ENCODE peak calls at places on chromosomes 13 and 19, in seven cellular contexts. O is uterus, V is MCF 10A, K is PC-3, I is progenitor cell of endocrine pancreas, R is ascending aorta, A is heart right ventricle. U is an unnamed sample.

GRCh38 chr19:33259532-33259931 is 33.9 kb upstream of the SLC7A10 start:
- DNase-seq in O (no peak), V (no peak), K (no peak), I (no peak), R (no peak), A (no peak), U (no peak)

GRCh38 chr13:24083722-24084421 is 76.6 kb upstream of the SPATA13 start:
- DNase-seq in O (no peak), V (no peak), K (no peak), I (no peak), R (no peak), A (no peak), U (no peak)

GRCh38 chr13:97395437-97396136 is 38.4 kb upstream of the RAP2A start:
- DNase-seq in O (no peak), V (peak), K (peak), I (no peak), R (no peak), A (no peak), U (no peak)

GRCh38 chr19:11138659-11139526 is 16.7 kb downstream of the SPC24 start:
- DNase-seq in O (peak), V (peak), K (peak), I (no peak), R (peak), A (peak), U (no peak)

GRCh38 chr13:99501952-99502310 is 659 bp downstream of the TM9SF2 start:
- DNase-seq in O (no peak), V (no peak), K (peak), I (no peak), R (no peak), A (no peak), U (no peak)

GRCh38 chr19:2507109-2507508 is 31.2 kb downstream of the GADD45B start:
- DNase-seq in O (no peak), V (peak), K (peak), I (peak), R (peak), A (no peak), U (peak)

GRCh38 chr13:80465321-80465720 is 124.4 kb upstream of the SPRY2 start:
- DNase-seq in O (no peak), V (no peak), K (no peak), I (no peak), R (no peak), A (no peak), U (no peak)

GRCh38 chr19:45767881-45768643 is 990 bp downstream of the SIX5 start:
- DNase-seq in O (peak), V (peak), K (peak), I (peak), R (peak), A (peak), U (peak)

GRCh38 chr19:3547767-3548282 is 8.9 kb downstream of the TEKTIP1 start:
- DNase-seq in O (no peak), V (no peak), K (no peak), I (no peak), R (no peak), A (no peak), U (no peak)

GRCh38 chr19:17021793-17022590 is 4.6 kb downstream of the CPAMD8 start:
- DNase-seq in O (no peak), V (peak), K (peak), I (no peak), R (no peak), A (no peak), U (no peak)

GRCh38 chr19:11171144-11171543 is 15.6 kb upstream of the SPC24 start:
- DNase-seq in O (no peak), V (no peak), K (no peak), I (no peak), R (no peak), A (no peak), U (no peak)

GRCh38 chr19:13764821-13765394 is 586 bp downstream of the MRI1 start:
- DNase-seq in O (no peak), V (no peak), K (peak), I (no peak), R (no peak), A (no peak), U (peak)

GRCh38 chr19:43765109-43765876 is 10.5 kb upstream of the SMG9 start:
- DNase-seq in O (peak), V (peak), K (peak), I (no peak), R (peak), A (peak), U (peak)

GRCh38 chr19:2080336-2080988 is 15.7 kb downstream of the MOB3A start:
- DNase-seq in O (no peak), V (peak), K (no peak), I (no peak), R (no peak), A (no peak), U (no peak)

GRCh38 chr19:28710278-28710677 is 502.7 kb downstream of the UQCRFS1 start:
- DNase-seq in O (no peak), V (peak), K (peak), I (no peak), R (no peak), A (no peak), U (no peak)

GRCh38 chr19:11191273-11191755 is 6.0 kb downstream of the KANK2 start:
- DNase-seq in O (peak), V (peak), K (peak), I (no peak), R (peak), A (peak), U (no peak)

GRCh38 chr13:45224181-45224580 is 23.3 kb upstream of the KCTD4 start:
- DNase-seq in O (no peak), V (no peak), K (no peak), I (no peak), R (no peak), A (no peak), U (no peak)

GRCh38 chr19:48169585-48169973 is 565 bp downstream of the LIG1 start:
- DNase-seq in O (peak), V (peak), K (peak), I (peak), R (peak), A (peak), U (peak)

GRCh38 chr13:113573065-113573464 is 11.5 kb upstream of the TFDP1 start:
- DNase-seq in O (no peak), V (no peak), K (no peak), I (no peak), R (no peak), A (no peak), U (no peak)

GRCh38 chr13:82976499-82976898 is 905.8 kb downstream of the SLITRK1 start:
- DNase-seq in O (no peak), V (no peak), K (peak), I (no peak), R (no peak), A (no peak), U (no peak)

GRCh38 chr13:20392530-20392929 is 133.1 kb downstream of the CRYL1 start:
- DNase-seq in O (no peak), V (no peak), K (no peak), I (no peak), R (no peak), A (no peak), U (peak)

GRCh38 chr13:20393273-20394235 is 132.1 kb downstream of the CRYL1 start:
- DNase-seq in O (no peak), V (no peak), K (no peak), I (no peak), R (no peak), A (no peak), U (peak)

GRCh38 chr13:20394506-20394905 is 131.2 kb downstream of the CRYL1 start:
- DNase-seq in O (no peak), V (no peak), K (no peak), I (no peak), R (no peak), A (no peak), U (peak)

GRCh38 chr13:20397896-20398295 is 127.8 kb downstream of the CRYL1 start:
- DNase-seq in O (no peak), V (no peak), K (no peak), I (no peak), R (peak), A (no peak), U (no peak)

DNA sequence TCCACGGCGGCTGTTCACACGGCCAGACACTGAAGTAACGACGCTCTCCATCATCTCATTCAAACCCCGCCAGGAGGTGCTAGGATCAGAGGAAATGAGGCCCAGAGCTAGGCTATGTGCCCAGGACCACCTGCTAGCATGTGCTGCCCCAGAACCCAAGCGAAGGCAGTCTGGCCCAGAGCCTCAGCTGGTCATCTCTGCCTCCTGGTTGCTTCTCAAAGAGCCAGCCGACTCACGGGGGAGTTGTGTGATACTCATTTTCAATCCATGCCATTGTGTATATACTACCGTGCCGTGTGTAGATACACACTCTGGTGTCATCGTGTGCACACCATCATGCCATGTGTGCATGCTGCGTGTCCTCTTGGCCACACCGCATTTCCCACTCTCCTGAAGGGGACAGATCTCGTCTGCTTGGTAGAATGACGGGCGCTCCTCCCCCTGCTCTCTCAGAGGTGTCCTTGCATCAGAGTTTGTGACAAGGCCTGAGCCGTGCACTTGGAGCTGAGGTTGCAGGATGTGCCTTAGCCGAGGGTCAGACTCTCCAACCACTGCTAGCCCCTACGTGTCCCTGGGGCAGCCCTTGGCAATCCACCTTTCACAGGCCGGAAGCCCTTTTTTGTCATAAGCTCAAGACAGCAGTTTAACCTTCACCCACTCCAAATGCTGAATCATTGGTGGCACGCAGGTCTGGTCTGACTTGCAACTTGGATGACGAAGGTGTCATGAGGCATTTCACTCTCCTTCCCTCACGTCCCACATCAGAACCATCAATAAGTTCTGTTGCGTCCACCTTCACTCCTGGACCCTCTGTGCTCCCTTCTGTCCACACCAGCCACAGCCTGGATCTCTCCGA is 130.4 kb downstream of the CRYL1 start:
- DNase-seq in O (no peak), V (no peak), K (peak), I (no peak), R (peak), A (no peak), U (peak)
- TF ChIP-seq CTCF in O (no peak), V (no peak), K (no peak), I (no peak), R (no peak), A (no peak), U (no peak)

GRCh38 chr19:31111741-31112140 is 237.5 kb downstream of the TSHZ3 start:
- DNase-seq in O (no peak), V (no peak), K (no peak), I (no peak), R (no peak), A (no peak), U (no peak)

GRCh38 chr19:31112158-31112557 is 237.1 kb downstream of the TSHZ3 start:
- DNase-seq in O (no peak), V (no peak), K (no peak), I (no peak), R (no peak), A (no peak), U (no peak)

GRCh38 chr19:31109626-31110025 is 239.6 kb downstream of the TSHZ3 start:
- DNase-seq in O (no peak), V (no peak), K (no peak), I (no peak), R (no peak), A (no peak), U (no peak)

GRCh38 chr19:31113250-31113685 is 236.0 kb downstream of the TSHZ3 start:
- DNase-seq in O (no peak), V (no peak), K (peak), I (no peak), R (no peak), A (no peak), U (no peak)

GRCh38 chr19:31110331-31110730 is 238.9 kb downstream of the TSHZ3 start:
- DNase-seq in O (peak), V (peak), K (no peak), I (peak), R (no peak), A (no peak), U (no peak)
- TF ChIP-seq CTCF in O (no peak), V (no peak), K (no peak), I (peak), R (no peak), A (peak), U (no peak)

GRCh38 chr13:20191902-20192469 is 752 bp downstream of the GJB2 start:
- DNase-seq in O (no peak), V (peak), K (peak), I (no peak), R (no peak), A (no peak), U (peak)
- TF ChIP-seq CTCF in O (no peak), V (no peak), K (no peak), I (no peak), R (no peak), A (no peak), U (peak)

GRCh38 chr13:78610381-78610883 is 7.1 kb upstream of the POU4F1 start:
- DNase-seq in O (no peak), V (peak), K (peak), I (no peak), R (no peak), A (no peak), U (peak)
- TF ChIP-seq CTCF in O (no peak), V (no peak), K (no peak), I (no peak), R (no peak), A (no peak), U (no peak)

DNA sequence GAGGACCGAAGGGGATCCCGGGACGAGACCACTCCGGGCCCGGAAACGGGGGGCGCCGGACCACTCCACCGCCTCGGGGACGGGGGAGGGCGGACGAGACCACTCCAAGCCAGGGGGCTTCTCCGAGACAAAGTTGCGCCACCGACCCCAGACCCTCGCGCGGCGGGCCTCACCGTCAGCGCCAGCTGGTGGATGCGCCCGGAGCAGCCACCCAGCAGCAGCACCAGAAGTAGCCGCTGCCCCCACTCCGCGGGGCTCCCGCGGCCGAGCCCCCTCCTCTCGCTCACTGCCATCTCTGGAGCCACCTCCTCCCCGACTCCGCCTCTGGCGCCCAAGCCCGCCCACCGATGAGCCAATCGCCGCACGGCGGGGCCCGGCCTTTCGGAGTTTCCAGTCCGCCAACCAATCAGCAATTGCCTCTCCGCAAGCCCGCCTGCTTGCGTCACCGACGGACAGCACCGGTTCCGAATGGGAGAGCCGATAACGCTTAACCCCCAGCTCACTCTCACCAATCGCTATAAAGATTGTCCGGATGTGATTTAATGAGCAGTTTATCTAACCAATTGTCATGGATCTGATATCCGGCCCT is at the start of gene GPR108:
- DNase-seq in O (peak), V (peak), K (peak), I (peak), R (peak), A (peak), U (peak)
- TF ChIP-seq CTCF in O (peak), V (no peak), K (no peak), I (no peak), R (no peak), A (no peak), U (no peak)

GRCh38 chr19:18060472-18060871 is 26.3 kb downstream of the IL12RB1 start:
- DNase-seq in O (no peak), V (no peak), K (no peak), I (no peak), R (no peak), A (no peak), U (no peak)
- TF ChIP-seq CTCF in O (no peak), V (no peak), K (no peak), I (no peak), R (no peak), A (no peak), U (no peak)

GRCh38 chr13:106587787-106588186 is 19.9 kb upstream of the ARGLU1 start:
- DNase-seq in O (no peak), V (no peak), K (peak), I (no peak), R (no peak), A (no peak), U (no peak)
- TF ChIP-seq CTCF in O (no peak), V (no peak), K (no peak), I (no peak), R (no peak), A (no peak), U (no peak)

U was measured in GM13977.